ENCODE peak calls at places on chromosome X, in five cellular contexts. O, R, N, C and Q are unnamed samples. For H3K9me3, the result is how much of the 10 kb centered on the place peaks cover.

GRCh38 chrX:78011846-78012245 is 42.4 kb upstream of the PGAM4 start:
- DNase-seq in R (peak), C (no peak), N (no peak), O (no peak), Q (no peak)

GRCh38 chrX:106894978-106895452 is 8.1 kb downstream of the RIPPLY1 start:
- DNase-seq in R (peak), C (peak), N (no peak), O (no peak), Q (no peak)

GRCh38 chrX:40008841-40009461 is 88.8 kb downstream of the BCOR start:
- DNase-seq in C (peak), O (no peak), N (peak), R (peak), Q (no peak)

GRCh38 chrX:15404712-15405111 is 20.5 kb upstream of the VEGFD start:
- DNase-seq in C (peak), R (no peak), N (peak), O (no peak), Q (no peak)

GRCh38 chrX:151912221-151912620 is 468 bp upstream of the MAGEA4 start:
- DNase-seq in C (no peak), N (no peak), O (no peak), R (no peak), Q (no peak)

GRCh38 chrX:80430826-80431501 is 10.7 kb downstream of the TENT5D start:
- DNase-seq in C (no peak), N (no peak), O (no peak), R (no peak), Q (no peak)

GRCh38 chrX:9873952-9874351 is 87.7 kb downstream of the SHROOM2 start:
- DNase-seq in C (no peak), N (no peak), O (no peak), R (no peak), Q (peak)

GRCh38 chrX:63513825-63514574 is 162.9 kb upstream of the SPIN4 start:
- DNase-seq in O (no peak), N (no peak), C (peak), R (peak), Q (no peak)

GRCh38 chrX:45806410-45807121 is 605.9 kb upstream of the DIPK2B start:
- DNase-seq in O (peak), R (peak), C (no peak), N (no peak), Q (peak)

DNA sequence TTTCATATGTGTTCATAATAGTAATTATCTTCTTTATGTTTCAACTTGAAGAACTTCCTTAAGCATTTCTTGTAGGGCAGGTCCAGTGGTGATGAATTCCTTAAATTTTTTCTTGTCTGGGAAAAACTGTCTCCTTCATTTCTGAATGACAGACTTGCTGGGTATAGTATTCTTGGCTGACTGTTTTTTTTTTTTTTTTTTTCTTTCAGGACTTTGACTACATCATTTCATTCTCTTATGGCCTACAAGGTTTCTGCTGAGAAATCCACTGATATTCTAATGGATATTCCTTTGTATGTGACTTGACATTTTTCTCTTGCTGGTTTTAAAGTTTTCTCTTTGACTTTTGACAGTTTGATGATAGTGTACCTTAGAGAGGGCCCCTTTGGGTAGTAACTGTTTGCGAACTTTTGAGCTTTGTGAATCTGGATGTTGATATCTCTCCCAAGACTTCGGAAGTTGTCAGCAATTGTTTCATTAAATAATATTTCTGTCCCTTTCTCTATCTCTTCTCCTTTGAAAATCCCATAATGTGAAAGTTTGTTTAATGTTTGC is 54.2 kb downstream of the EDA start:
- DNase-seq in C (no peak), R (no peak), O (no peak), N (no peak), Q (no peak)
- H3K9me3 ChIP-seq in C (under half), R (under half), O (under half), N (under half), Q (under half)

GRCh38 chrX:13638021-13638420 is 14.9 kb upstream of the TCEANC start:
- DNase-seq in N (no peak), O (no peak), R (no peak), C (no peak), Q (no peak)
- H3K9me3 ChIP-seq in N (under half), O (under half), R (under half), C (under half), Q (under half)

DNA sequence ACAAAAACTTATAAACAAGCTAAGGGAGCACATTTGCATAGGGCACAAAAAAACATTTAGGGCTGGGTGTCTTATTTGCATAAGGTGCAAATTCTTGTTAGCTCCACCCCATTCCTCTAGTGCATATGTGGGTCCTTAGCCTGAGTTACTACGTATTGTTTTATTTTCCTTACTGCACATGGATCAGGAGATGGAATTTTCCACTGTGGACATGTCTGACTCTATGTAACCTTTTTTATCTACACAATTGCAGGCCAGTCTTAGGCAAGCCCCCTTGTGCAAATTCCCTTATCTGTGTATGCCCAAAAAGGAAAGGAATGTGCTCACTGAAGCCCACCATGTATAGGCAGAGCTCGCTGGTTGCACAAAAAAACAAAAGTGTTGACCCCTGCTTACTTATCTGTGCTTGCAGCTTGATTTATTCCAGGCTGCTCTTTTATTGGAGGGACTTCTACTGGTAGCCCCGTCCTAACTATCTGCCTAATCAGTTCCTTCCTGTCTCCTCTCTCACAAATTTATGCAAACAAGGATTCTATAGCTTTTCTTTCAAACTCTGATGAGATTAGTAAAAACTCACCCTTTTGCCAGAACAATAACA is 359.0 kb upstream of the MAGEB16 start:
- DNase-seq in C (no peak), R (no peak), N (no peak), O (no peak), Q (no peak)
- H3K9me3 ChIP-seq in C (under half), R (under half), N (under half), O (under half), Q (under half)

GRCh38 chrX:154368630-154369452 is 5.6 kb downstream of the FLNA start:
- DNase-seq in N (peak), O (peak), C (peak), R (peak), Q (peak)
- H3K9me3 ChIP-seq in N (under half), O (under half), C (under half), R (under half), Q (under half)